ENCODE peak calls at places on chromosomes 12 and 14, in four cellular contexts. One of them, this sample, is unnamed. For H3K4me1 and H3K36me3, the result is how much of the 10 kb centered on the place peaks cover.

GRCh38 chr14:100531152-100531551 is 56.1 kb downstream of the BEGAIN start:
- DNase-seq in endothelial cell of umbilical vein: no peak
- DNase-seq in esophagus squamous epithelium: no peak
- DNase-seq in lung: no peak
- DNase-seq in this sample: no peak

GRCh38 chr12:57239587-57240068 is 10.1 kb downstream of the SHMT2 start:
- DNase-seq in endothelial cell of umbilical vein: no peak
- DNase-seq in lung: no peak
- DNase-seq in esophagus squamous epithelium: no peak
- DNase-seq in this sample: no peak

GRCh38 chr14:104882991-104883660 is 18.1 kb downstream of the CEP170B start:
- DNase-seq in lung: no peak
- DNase-seq in endothelial cell of umbilical vein: no peak
- DNase-seq in esophagus squamous epithelium: no peak
- DNase-seq in this sample: no peak

GRCh38 chr12:65525501-65526141 is 247.1 kb downstream of the MSRB3 start:
- DNase-seq in endothelial cell of umbilical vein: no peak
- DNase-seq in lung: no peak
- DNase-seq in esophagus squamous epithelium: no peak
- DNase-seq in this sample: no peak

GRCh38 chr12:96204381-96204780 is 10.2 kb downstream of the ELK3 start:
- DNase-seq in endothelial cell of umbilical vein: peak
- DNase-seq in esophagus squamous epithelium: no peak
- DNase-seq in lung: no peak
- DNase-seq in this sample: no peak

GRCh38 chr12:15122349-15122748 is 98.9 kb downstream of the RERG start:
- DNase-seq in endothelial cell of umbilical vein: no peak
- DNase-seq in lung: no peak
- DNase-seq in esophagus squamous epithelium: no peak
- DNase-seq in this sample: no peak

GRCh38 chr12:128956755-128957154 is 103.5 kb downstream of the GLT1D1 start:
- DNase-seq in esophagus squamous epithelium: no peak
- DNase-seq in lung: no peak
- DNase-seq in endothelial cell of umbilical vein: no peak
- DNase-seq in this sample: no peak

GRCh38 chr14:68757618-68758081 is 35.2 kb downstream of the ZFP36L1 start:
- DNase-seq in endothelial cell of umbilical vein: no peak
- DNase-seq in esophagus squamous epithelium: no peak
- DNase-seq in lung: no peak
- DNase-seq in this sample: no peak

GRCh38 chr12:124939428-124940142 is 25.1 kb upstream of the UBC start:
- DNase-seq in esophagus squamous epithelium: no peak
- DNase-seq in lung: peak
- DNase-seq in endothelial cell of umbilical vein: peak
- DNase-seq in this sample: peak

GRCh38 chr12:51371295-51371953 is 19.8 kb downstream of the GALNT6 start:
- DNase-seq in esophagus squamous epithelium: no peak
- DNase-seq in lung: peak
- DNase-seq in endothelial cell of umbilical vein: peak
- DNase-seq in this sample: peak

GRCh38 chr14:98694541-98694940 is 577.5 kb downstream of the BCL11B start:
- DNase-seq in lung: no peak
- DNase-seq in esophagus squamous epithelium: no peak
- DNase-seq in endothelial cell of umbilical vein: no peak
- DNase-seq in this sample: no peak

GRCh38 chr14:70838076-70838475 is 28.8 kb upstream of the MAP3K9 start:
- DNase-seq in lung: no peak
- DNase-seq in esophagus squamous epithelium: no peak
- DNase-seq in endothelial cell of umbilical vein: no peak
- DNase-seq in this sample: no peak

GRCh38 chr14:52954346-52955214 is 3.7 kb upstream of the FERMT2 start:
- DNase-seq in endothelial cell of umbilical vein: no peak
- DNase-seq in lung: no peak
- DNase-seq in esophagus squamous epithelium: no peak
- DNase-seq in this sample: no peak

GRCh38 chr12:57717846-57718640 is 20.5 kb downstream of the AGAP2 start:
- DNase-seq in lung: no peak
- DNase-seq in esophagus squamous epithelium: no peak
- DNase-seq in endothelial cell of umbilical vein: no peak
- DNase-seq in this sample: no peak

GRCh38 chr12:116075251-116075650 is 202.2 kb downstream of the MED13L start:
- DNase-seq in lung: no peak
- DNase-seq in esophagus squamous epithelium: no peak
- DNase-seq in endothelial cell of umbilical vein: peak
- DNase-seq in this sample: no peak

GRCh38 chr14:53668861-53669260 is 287.8 kb downstream of the BMP4 start:
- DNase-seq in endothelial cell of umbilical vein: no peak
- DNase-seq in esophagus squamous epithelium: no peak
- DNase-seq in lung: no peak
- DNase-seq in this sample: no peak

GRCh38 chr12:24997970-24998582 is 49.2 kb upstream of the BCAT1 start:
- DNase-seq in esophagus squamous epithelium: no peak
- DNase-seq in endothelial cell of umbilical vein: peak
- DNase-seq in lung: no peak
- DNase-seq in this sample: no peak

GRCh38 chr12:49105504-49106120 is 5.0 kb downstream of the LMBR1L start:
- DNase-seq in endothelial cell of umbilical vein: peak
- DNase-seq in lung: no peak
- DNase-seq in esophagus squamous epithelium: no peak
- DNase-seq in this sample: no peak

GRCh38 chr14:54383811-54384210 is 13.0 kb upstream of the CDKN3 start:
- DNase-seq in lung: no peak
- DNase-seq in esophagus squamous epithelium: no peak
- DNase-seq in endothelial cell of umbilical vein: no peak
- DNase-seq in this sample: no peak

GRCh38 chr12:117583677-117584076 is 222.3 kb upstream of the NOS1 start:
- DNase-seq in lung: no peak
- DNase-seq in esophagus squamous epithelium: no peak
- DNase-seq in endothelial cell of umbilical vein: no peak
- DNase-seq in this sample: no peak

GRCh38 chr14:30921305-30921704 is 46.9 kb downstream of the COCH start:
- DNase-seq in lung: no peak
- DNase-seq in esophagus squamous epithelium: no peak
- DNase-seq in endothelial cell of umbilical vein: peak
- DNase-seq in this sample: no peak

GRCh38 chr14:77195766-77196165 is 14.2 kb downstream of the TMEM63C start:
- DNase-seq in esophagus squamous epithelium: no peak
- DNase-seq in endothelial cell of umbilical vein: no peak
- DNase-seq in lung: no peak
- DNase-seq in this sample: peak

GRCh38 chr14:74864193-74864592 is 11.8 kb downstream of the PROX2 start:
- DNase-seq in endothelial cell of umbilical vein: no peak
- DNase-seq in esophagus squamous epithelium: no peak
- DNase-seq in lung: no peak
- DNase-seq in this sample: no peak

GRCh38 chr14:74976264-74977113 is 21.1 kb upstream of the PGF start:
- DNase-seq in endothelial cell of umbilical vein: no peak
- DNase-seq in lung: no peak
- DNase-seq in esophagus squamous epithelium: no peak
- DNase-seq in this sample: no peak

GRCh38 chr14:42378880-42379279 is 772.2 kb downstream of the LRFN5 start:
- DNase-seq in lung: no peak
- DNase-seq in endothelial cell of umbilical vein: no peak
- DNase-seq in esophagus squamous epithelium: no peak
- DNase-seq in this sample: no peak

GRCh38 chr12:67141405-67142018 is 127.6 kb upstream of the CAND1 start:
- DNase-seq in lung: no peak
- DNase-seq in esophagus squamous epithelium: no peak
- DNase-seq in endothelial cell of umbilical vein: no peak
- DNase-seq in this sample: no peak

GRCh38 chr14:95468416-95469133 is 47.9 kb downstream of the SYNE3 start:
- DNase-seq in esophagus squamous epithelium: no peak
- DNase-seq in lung: no peak
- DNase-seq in endothelial cell of umbilical vein: no peak
- DNase-seq in this sample: peak

GRCh38 chr12:85516039-85516438 is 236.0 kb downstream of the ALX1 start:
- DNase-seq in lung: no peak
- DNase-seq in esophagus squamous epithelium: no peak
- DNase-seq in endothelial cell of umbilical vein: no peak
- DNase-seq in this sample: no peak

GRCh38 chr14:57136669-57137068 is 132.0 kb downstream of the EXOC5 start:
- DNase-seq in endothelial cell of umbilical vein: no peak
- DNase-seq in esophagus squamous epithelium: no peak
- DNase-seq in lung: no peak
- DNase-seq in this sample: no peak

GRCh38 chr14:29799718-29800117 is 127.9 kb downstream of the PRKD1 start:
- DNase-seq in endothelial cell of umbilical vein: no peak
- DNase-seq in lung: no peak
- DNase-seq in esophagus squamous epithelium: no peak
- DNase-seq in this sample: no peak

GRCh38 chr14:101781240-101782061 is 19.9 kb downstream of the PPP2R5C start:
- DNase-seq in endothelial cell of umbilical vein: no peak
- DNase-seq in esophagus squamous epithelium: no peak
- DNase-seq in lung: no peak
- DNase-seq in this sample: no peak

GRCh38 chr12:52151859-52152783 is 39.7 kb downstream of the KRT80 start:
- DNase-seq in lung: peak
- DNase-seq in endothelial cell of umbilical vein: peak
- DNase-seq in esophagus squamous epithelium: no peak
- DNase-seq in this sample: no peak

GRCh38 chr12:69879007-69879960 is 54.3 kb downstream of the MYRFL start:
- DNase-seq in lung: peak
- DNase-seq in esophagus squamous epithelium: no peak
- DNase-seq in endothelial cell of umbilical vein: peak
- DNase-seq in this sample: peak

GRCh38 chr12:52361553-52361952 is 5.7 kb downstream of the KRT85 start:
- DNase-seq in esophagus squamous epithelium: no peak
- DNase-seq in endothelial cell of umbilical vein: no peak
- DNase-seq in lung: no peak
- DNase-seq in this sample: peak

GRCh38 chr14:96243785-96244184 is 12.2 kb upstream of the BDKRB1 start:
- DNase-seq in endothelial cell of umbilical vein: no peak
- DNase-seq in lung: no peak
- DNase-seq in esophagus squamous epithelium: no peak
- DNase-seq in this sample: no peak

GRCh38 chr12:74914378-74914777 is 295.3 kb downstream of the KCNC2 start:
- DNase-seq in lung: no peak
- DNase-seq in esophagus squamous epithelium: no peak
- DNase-seq in endothelial cell of umbilical vein: no peak
- DNase-seq in this sample: no peak

GRCh38 chr14:101031186-101031585 is 127.7 kb upstream of the RTL1 start:
- DNase-seq in lung: no peak
- DNase-seq in esophagus squamous epithelium: no peak
- DNase-seq in endothelial cell of umbilical vein: no peak
- DNase-seq in this sample: no peak

GRCh38 chr12:68805592-68806120 is 2.3 kb upstream of the MDM2 start:
- DNase-seq in esophagus squamous epithelium: no peak
- DNase-seq in endothelial cell of umbilical vein: no peak
- DNase-seq in lung: no peak
- DNase-seq in this sample: no peak
- TF ChIP-seq CTCF in esophagus squamous epithelium: no peak
- TF ChIP-seq CTCF in endothelial cell of umbilical vein: no peak
- TF ChIP-seq CTCF in lung: no peak
- TF ChIP-seq CTCF in this sample: no peak

DNA sequence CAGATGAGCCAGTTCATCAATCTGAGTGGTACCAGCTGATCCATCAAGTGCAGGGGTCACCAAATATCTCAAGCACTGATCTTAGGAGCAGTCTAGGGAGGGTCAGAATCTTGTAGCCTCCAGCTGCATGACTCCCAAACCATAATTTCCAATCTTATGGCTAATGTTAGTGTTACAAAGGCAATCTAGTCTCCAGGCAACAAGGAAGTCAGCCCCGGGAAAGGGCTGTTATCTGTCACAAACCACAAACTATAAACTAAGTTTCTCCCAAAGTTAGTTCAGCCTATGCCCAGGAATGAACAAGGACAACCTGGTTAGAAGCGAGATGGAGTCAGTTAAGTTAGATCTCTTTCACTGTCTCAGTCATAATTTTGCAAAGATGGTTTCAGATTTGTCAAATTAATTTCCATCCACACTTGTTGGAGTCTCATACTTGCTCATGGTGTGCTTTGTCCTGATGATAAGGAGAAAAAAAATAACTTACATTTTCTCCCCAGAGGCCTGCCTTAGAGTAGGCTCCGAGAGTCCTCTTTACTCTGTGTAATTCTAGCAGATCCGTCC is 3.9 kb upstream of the ABHD4 start:
- DNase-seq in lung: no peak
- DNase-seq in esophagus squamous epithelium: no peak
- DNase-seq in endothelial cell of umbilical vein: no peak
- DNase-seq in this sample: no peak
- H3K4me1 ChIP-seq in lung: under half
- H3K4me1 ChIP-seq in esophagus squamous epithelium: under half
- H3K4me1 ChIP-seq in endothelial cell of umbilical vein: under half
- H3K4me1 ChIP-seq in this sample: under half

GRCh38 chr12:111418594-111418880 is 12.8 kb downstream of the SH2B3 start:
- DNase-seq in endothelial cell of umbilical vein: no peak
- DNase-seq in lung: no peak
- DNase-seq in esophagus squamous epithelium: no peak
- DNase-seq in this sample: no peak
- H3K36me3 ChIP-seq in endothelial cell of umbilical vein: under half
- H3K36me3 ChIP-seq in lung: under half
- H3K36me3 ChIP-seq in esophagus squamous epithelium: under half
- H3K36me3 ChIP-seq in this sample: under half

DNA sequence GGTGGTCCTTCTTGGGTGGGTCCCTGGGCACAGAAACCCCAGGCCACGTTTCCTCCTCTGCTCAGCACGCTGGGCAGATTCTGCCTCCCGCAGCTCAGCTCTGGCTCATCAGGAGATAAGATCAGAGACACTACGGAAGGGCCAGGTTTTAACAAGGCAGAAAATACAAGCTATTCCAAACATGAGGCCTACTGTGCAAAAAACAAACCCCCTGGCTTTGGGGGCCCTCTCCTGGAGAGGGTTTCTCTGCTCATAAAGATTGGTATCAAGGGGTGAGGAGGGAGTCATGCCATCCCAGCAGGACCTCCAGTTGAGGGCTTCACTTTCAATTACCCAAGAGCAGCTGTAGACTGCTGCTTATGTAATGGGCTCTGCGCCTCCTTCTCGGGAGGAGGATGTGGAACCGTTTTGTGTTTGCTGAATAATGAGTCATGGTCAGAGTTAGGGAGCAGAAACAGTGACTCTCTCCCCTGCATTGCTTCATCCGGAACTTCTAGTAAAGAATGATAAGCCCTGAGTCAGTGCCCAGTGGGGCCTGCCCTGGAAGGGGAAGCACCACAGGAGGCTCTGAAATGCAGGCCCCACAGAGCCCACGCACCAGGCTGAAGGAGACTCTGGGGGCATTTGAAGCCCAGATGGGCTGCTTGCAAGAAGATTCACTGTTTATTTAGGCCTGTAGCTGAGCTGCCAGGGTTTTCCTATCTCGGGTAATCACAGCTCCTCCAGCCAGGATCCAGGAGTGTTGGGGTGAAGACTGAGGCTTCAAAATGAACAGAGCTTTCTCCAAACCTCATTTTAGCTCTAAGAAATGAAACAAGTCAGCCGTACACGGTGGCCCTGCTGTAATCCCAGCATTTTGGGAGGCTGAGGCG is 79.3 kb downstream of the SSPN start:
- DNase-seq in lung: peak
- DNase-seq in endothelial cell of umbilical vein: peak
- DNase-seq in esophagus squamous epithelium: peak
- DNase-seq in this sample: peak
- TF ChIP-seq CTCF in lung: no peak
- TF ChIP-seq CTCF in endothelial cell of umbilical vein: no peak
- TF ChIP-seq CTCF in esophagus squamous epithelium: no peak
- TF ChIP-seq CTCF in this sample: no peak